ENCODE peak calls at places on chromosome 1, in nine cellular contexts. A, H, E, L, D, F, O, M and P are unnamed samples.

GRCh38 chr1:183838221-183838620 is 33.3 kb downstream of the RGL1 start:
- DNase-seq in A (no peak), H (no peak), E (no peak), L (no peak), D (no peak), F (no peak), O (no peak), M (no peak), P (no peak)

GRCh38 chr1:29325675-29326074 is 89.4 kb downstream of the PTPRU start:
- DNase-seq in A (no peak), H (no peak), E (no peak), L (no peak), D (no peak), F (no peak), O (no peak), M (no peak), P (no peak)

GRCh38 chr1:225857256-225857655 is 24.9 kb downstream of the TMEM63A start:
- DNase-seq in A (no peak), H (no peak), E (no peak), L (no peak), D (no peak), F (no peak), O (no peak), M (no peak), P (no peak)

GRCh38 chr1:184329962-184330868 is 56.6 kb upstream of the C1orf21 start:
- DNase-seq in A (peak), H (no peak), E (no peak), L (no peak), D (no peak), F (no peak), O (no peak), M (no peak), P (no peak)

GRCh38 chr1:29687601-29688244 is 451.4 kb downstream of the PTPRU start:
- DNase-seq in A (peak), H (no peak), E (peak), L (no peak), D (no peak), F (no peak), O (no peak), M (no peak), P (no peak)

GRCh38 chr1:66012076-66012769 is 219.5 kb downstream of the PDE4B start:
- DNase-seq in A (no peak), H (peak), E (no peak), L (no peak), D (peak), F (no peak), O (no peak), M (no peak), P (no peak)

GRCh38 chr1:51690285-51690961 is 73.5 kb downstream of the OSBPL9 start:
- DNase-seq in A (peak), H (peak), E (peak), L (peak), D (no peak), F (no peak), O (no peak), M (no peak), P (no peak)

GRCh38 chr1:38677311-38677710 is 182.3 kb downstream of the RRAGC start:
- DNase-seq in A (no peak), H (no peak), E (no peak), L (no peak), D (no peak), F (no peak), O (no peak), M (no peak), P (no peak)

GRCh38 chr1:29331309-29331708 is 95.0 kb downstream of the PTPRU start:
- DNase-seq in A (no peak), H (no peak), E (no peak), L (no peak), D (no peak), F (no peak), O (no peak), M (no peak), P (no peak)

GRCh38 chr1:31227891-31228290 is 11.8 kb downstream of the NKAIN1 start:
- DNase-seq in A (peak), H (no peak), E (no peak), L (peak), D (no peak), F (no peak), O (no peak), M (no peak), P (no peak)

GRCh38 chr1:233183226-233184020 is 112.1 kb downstream of the PCNX2 start:
- DNase-seq in A (peak), H (no peak), E (peak), L (no peak), D (no peak), F (no peak), O (no peak), M (no peak), P (no peak)

GRCh38 chr1:72530646-72531045 is 248.3 kb upstream of the NEGR1 start:
- DNase-seq in A (peak), H (no peak), E (peak), L (no peak), D (no peak), F (no peak), O (no peak), M (no peak), P (no peak)

GRCh38 chr1:233509596-233509995 is 104.3 kb upstream of the KCNK1 start:
- DNase-seq in A (no peak), H (no peak), E (no peak), L (no peak), D (no peak), F (no peak), O (no peak), M (no peak), P (no peak)